ENCODE peak calls at places on chromosomes 11 and 22, in five cellular contexts. Y is astrocyte of the spinal cord, G is PC-3, C is AG04449, B is bronchial epithelial cell. E is an unnamed sample.

GRCh38 chr11:129766858-129767604 is 48.6 kb upstream of the TMEM45B start:
- DNase-seq in Y (peak), G (peak), C (no peak), B (peak), E (peak)

GRCh38 chr11:77140231-77140959 is 12.3 kb downstream of the MYO7A start:
- DNase-seq in Y (no peak), G (no peak), C (no peak), B (no peak), E (no peak)

GRCh38 chr11:73384127-73384441 is 7.9 kb downstream of the RELT start:
- DNase-seq in Y (no peak), G (no peak), C (no peak), B (no peak), E (no peak)

GRCh38 chr11:103872748-103873147 is 163.7 kb upstream of the DDI1 start:
- DNase-seq in Y (no peak), G (peak), C (no peak), B (peak), E (no peak)

GRCh38 chr22:45196926-45197605 is 33.3 kb downstream of the NUP50 start:
- DNase-seq in Y (no peak), G (no peak), C (no peak), B (no peak), E (no peak)

GRCh38 chr22:31269892-31270574 is 22.3 kb downstream of the PIK3IP1 start:
- DNase-seq in Y (no peak), G (no peak), C (no peak), B (no peak), E (no peak)

GRCh38 chr22:44387486-44387885 is 74.7 kb upstream of the SHISAL1 start:
- DNase-seq in Y (no peak), G (no peak), C (no peak), B (no peak), E (no peak)

GRCh38 chr11:723120-723883 is 17.3 kb downstream of the EPS8L2 start:
- DNase-seq in Y (peak), G (peak), C (no peak), B (no peak), E (peak)

GRCh38 chr11:114061053-114062049 is 1.8 kb downstream of the ZBTB16 start:
- DNase-seq in Y (peak), G (no peak), C (no peak), B (no peak), E (no peak)

GRCh38 chr22:50641696-50642607 is 14.0 kb upstream of the ARSA start:
- DNase-seq in Y (peak), G (no peak), C (no peak), B (peak), E (no peak)

GRCh38 chr11:99952816-99953215 is 734.3 kb upstream of the ARHGAP42 start:
- DNase-seq in Y (peak), G (peak), C (no peak), B (peak), E (no peak)

GRCh38 chr11:25838918-25839611 is 492.9 kb upstream of the ANO3 start:
- DNase-seq in Y (no peak), G (peak), C (no peak), B (peak), E (no peak)
- TF ChIP-seq CTCF in Y (no peak), G (peak), C (no peak), B (no peak), E (no peak)

GRCh38 chr11:9095421-9095820 is 4.0 kb upstream of the SCUBE2 start:
- DNase-seq in Y (no peak), G (no peak), C (no peak), B (no peak), E (no peak)
- TF ChIP-seq CTCF in Y (peak), G (peak), C (peak), B (peak), E (no peak)

GRCh38 chr11:17771415-17771814 is 36.8 kb downstream of the KCNC1 start:
- DNase-seq in Y (no peak), G (no peak), C (no peak), B (no peak), E (no peak)

GRCh38 chr11:17768547-17768946 is 34.0 kb downstream of the KCNC1 start:
- DNase-seq in Y (no peak), G (no peak), C (no peak), B (no peak), E (no peak)

GRCh38 chr11:17769218-17769617 is 34.6 kb downstream of the KCNC1 start:
- DNase-seq in Y (no peak), G (no peak), C (no peak), B (no peak), E (no peak)

GRCh38 chr11:17770917-17771316 is 36.3 kb downstream of the KCNC1 start:
- DNase-seq in Y (no peak), G (no peak), C (no peak), B (peak), E (no peak)

DNA sequence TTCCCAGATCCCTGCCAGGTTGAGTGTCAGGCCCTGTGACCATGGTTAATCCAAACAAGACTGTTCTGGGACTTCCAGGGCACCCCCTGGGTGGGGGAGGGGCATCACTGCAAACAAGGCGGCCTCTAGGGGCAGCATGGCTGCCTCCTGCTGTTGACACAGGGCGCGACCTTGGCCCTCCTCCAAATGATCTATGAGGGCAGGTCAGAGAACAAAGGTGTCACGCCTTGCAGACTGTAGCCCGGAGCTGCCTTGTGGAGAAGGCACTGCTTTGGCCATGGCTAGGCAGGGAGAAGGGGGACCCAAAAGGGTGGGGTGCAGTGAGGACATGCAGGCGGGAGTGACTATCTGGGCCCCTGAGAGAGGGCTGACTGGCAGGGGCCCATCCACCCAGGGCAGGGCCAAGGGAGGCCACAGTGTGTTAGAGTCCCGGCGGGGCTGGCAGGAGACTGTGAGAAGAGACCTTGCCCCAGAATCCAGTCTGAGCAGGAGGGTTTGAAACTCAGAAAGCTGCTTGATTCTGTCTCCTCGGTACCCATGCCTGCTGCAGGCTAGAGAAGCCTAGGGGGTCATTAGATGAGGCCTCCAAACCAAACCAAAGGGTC is 35.6 kb downstream of the KCNC1 start:
- DNase-seq in Y (no peak), G (no peak), C (no peak), B (no peak), E (peak)
- TF ChIP-seq CTCF in Y (no peak), G (peak), C (no peak), B (peak), E (no peak)

DNA sequence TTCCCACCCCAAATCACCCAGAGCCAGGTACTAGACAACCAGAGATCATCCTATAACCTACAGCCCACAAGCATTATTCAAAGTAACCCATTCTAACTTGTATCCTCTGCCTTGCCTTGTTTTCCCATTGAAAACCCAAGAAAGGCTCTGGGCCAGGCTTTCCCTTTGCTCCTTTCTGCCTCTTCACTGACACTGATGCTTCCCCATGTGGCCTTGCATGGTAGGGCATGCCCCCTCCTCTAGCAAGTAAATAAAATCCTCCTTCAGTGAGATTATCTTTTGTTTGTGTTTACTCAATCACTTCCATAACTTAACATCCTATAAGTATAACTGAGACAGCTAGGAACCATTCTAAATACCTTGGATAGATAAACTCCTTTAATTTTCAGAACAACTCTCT is 65.6 kb upstream of the FAR1 start:
- DNase-seq in Y (no peak), G (no peak), C (no peak), B (no peak), E (no peak)
- TF ChIP-seq CTCF in Y (no peak), G (no peak), C (no peak), B (no peak), E (no peak)

GRCh38 chr11:34851916-34852315 is 64.3 kb downstream of the APIP start:
- DNase-seq in Y (no peak), G (no peak), C (no peak), B (no peak), E (no peak)

GRCh38 chr11:34857463-34857862 is 58.7 kb downstream of the APIP start:
- DNase-seq in Y (no peak), G (no peak), C (no peak), B (no peak), E (no peak)

GRCh38 chr11:34859496-34859895 is 56.7 kb downstream of the APIP start:
- DNase-seq in Y (no peak), G (no peak), C (no peak), B (peak), E (no peak)

GRCh38 chr11:34855021-34855753 is 61.0 kb downstream of the APIP start:
- DNase-seq in Y (no peak), G (peak), C (no peak), B (peak), E (peak)

GRCh38 chr11:34855754-34856095 is 60.5 kb downstream of the APIP start:
- DNase-seq in Y (no peak), G (no peak), C (no peak), B (no peak), E (no peak)
- TF ChIP-seq CTCF in Y (no peak), G (no peak), C (no peak), B (no peak), E (no peak)

DNA sequence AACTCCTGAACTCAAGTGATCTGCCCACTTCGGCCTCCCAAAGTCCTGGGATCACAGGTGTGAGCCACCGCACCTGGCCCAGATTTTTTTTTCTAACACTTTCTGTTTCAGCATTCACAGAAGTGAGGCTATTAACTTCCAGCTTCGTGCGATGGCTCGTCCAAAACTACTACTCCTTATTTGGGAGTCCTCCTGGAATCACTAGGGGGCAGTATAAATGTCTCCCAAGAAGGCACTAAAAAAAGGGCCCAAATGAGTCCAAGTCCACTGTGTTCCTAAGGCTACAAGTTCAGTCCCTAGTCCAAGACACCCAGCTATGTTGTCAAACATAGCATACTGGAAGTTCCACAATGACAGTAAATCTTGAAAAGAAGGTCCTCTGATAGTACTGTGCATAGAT is 63.2 kb upstream of the BIRC3 start:
- DNase-seq in Y (no peak), G (peak), C (no peak), B (no peak), E (no peak)
- TF ChIP-seq CTCF in Y (no peak), G (peak), C (no peak), B (no peak), E (no peak)

GRCh38 chr22:32828150-32828549 is 26.6 kb downstream of the TIMP3 start:
- DNase-seq in Y (no peak), G (no peak), C (no peak), B (no peak), E (no peak)
- TF ChIP-seq CTCF in Y (peak), G (peak), C (no peak), B (peak), E (no peak)

GRCh38 chr11:127157225-127157624 is 156.7 kb upstream of the KIRREL3 start:
- DNase-seq in Y (no peak), G (no peak), C (no peak), B (no peak), E (no peak)
- TF ChIP-seq CTCF in Y (no peak), G (no peak), C (no peak), B (no peak), E (no peak)